ENCODE peak calls at places on chromosomes 1 and 21, in nine cellular contexts. B is heart left ventricle, M is neural progenitor cell, S is A549, L is GM12865, I is nephron progenitor cell, V is GM10248, J is tibial nerve, A is IMR-90. C is an unnamed sample.

GRCh38 chr1:167517535-167518330 is 596 bp downstream of the CD247 start:
- DNase-seq in A (no peak), B (no peak), V (no peak), M (no peak), I (no peak), L (no peak), J (no peak), S (no peak), C (no peak)

GRCh38 chr21:26918318-26919065 is 48.4 kb downstream of the ADAMTS5 start:
- DNase-seq in A (peak), L (no peak), M (no peak), I (no peak), B (no peak), V (no peak), J (no peak), S (no peak), C (no peak)

GRCh38 chr21:27173052-27173451 is 206.2 kb upstream of the ADAMTS5 start:
- DNase-seq in L (no peak), M (no peak), I (no peak), V (no peak), B (no peak), A (no peak), J (no peak), S (no peak), C (no peak)

GRCh38 chr1:248853668-248854375 is 5.1 kb downstream of the ZNF692 start:
- DNase-seq in B (no peak), J (no peak), A (no peak), V (no peak), L (no peak), S (no peak), I (no peak), M (no peak), C (no peak)

GRCh38 chr1:53637726-53638640 is 101.0 kb downstream of the GLIS1 start:
- DNase-seq in V (no peak), M (no peak), J (no peak), I (no peak), S (no peak), B (no peak), A (no peak), L (no peak), C (no peak)

GRCh38 chr1:7303554-7304347 is 467.3 kb upstream of the VAMP3 start:
- DNase-seq in M (no peak), S (no peak), L (no peak), A (no peak), J (no peak), I (no peak), B (no peak), V (no peak), C (no peak)

GRCh38 chr1:110055493-110056283 is 14.8 kb downstream of the ALX3 start:
- DNase-seq in I (no peak), M (no peak), J (no peak), S (no peak), B (no peak), L (no peak), V (no peak), A (peak), C (no peak)

GRCh38 chr1:85157436-85157835 is 43.4 kb downstream of the SYDE2 start:
- DNase-seq in J (no peak), S (no peak), V (no peak), L (no peak), A (no peak), B (no peak), I (no peak), M (no peak), C (no peak)

GRCh38 chr1:7454052-7454815 is 316.9 kb upstream of the VAMP3 start:
- DNase-seq in S (no peak), I (peak), M (peak), A (peak), L (peak), J (peak), B (no peak), V (no peak), C (no peak)

GRCh38 chr1:213727853-213728592 is 259.8 kb upstream of the PROX1 start:
- DNase-seq in J (no peak), M (no peak), L (no peak), B (no peak), V (no peak), S (no peak), I (no peak), A (no peak), C (no peak)
- TF ChIP-seq CTCF in J (no peak), M (no peak), L (no peak), B (no peak), V (no peak), S (no peak), I (no peak), A (no peak), C (no peak)

DNA sequence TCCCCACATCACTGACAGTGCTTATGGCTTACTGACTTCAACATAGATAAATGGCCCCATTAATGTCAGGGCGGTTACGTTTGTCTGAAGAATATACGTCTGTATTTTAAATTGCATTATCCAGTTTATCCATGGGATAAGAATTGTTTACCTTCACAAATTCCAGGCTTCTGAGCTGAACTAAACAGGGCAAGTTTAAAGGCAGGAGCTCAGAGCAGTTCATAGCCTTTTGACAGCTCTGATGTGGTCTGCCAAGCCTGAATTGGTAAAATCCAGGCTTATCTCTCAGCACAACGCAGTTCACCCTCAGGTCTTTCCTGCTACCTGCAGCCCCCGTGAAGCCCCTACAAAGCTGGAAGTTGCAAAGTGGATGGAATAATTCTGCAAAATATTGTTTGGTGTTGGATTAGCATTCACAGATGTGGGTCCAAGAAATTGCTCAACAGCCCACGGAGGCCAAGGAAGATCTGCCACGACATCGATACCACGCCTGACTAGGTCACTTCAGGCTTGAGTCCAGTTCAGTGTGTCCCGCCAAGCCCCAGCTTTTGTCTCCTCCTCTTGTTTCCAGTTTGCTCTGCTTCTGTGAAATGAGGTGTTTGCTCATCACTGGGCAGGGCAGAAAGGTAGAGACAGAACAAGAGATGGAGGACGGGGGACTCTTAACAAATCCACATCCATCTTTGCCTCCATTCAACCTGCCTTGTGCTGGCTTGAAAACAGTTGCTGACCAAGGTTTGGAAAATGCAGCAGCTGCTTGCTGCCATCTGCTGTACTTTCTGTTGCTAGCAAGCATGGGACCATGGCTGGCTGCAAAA is 79.8 kb upstream of the GREM2 start:
- DNase-seq in B (no peak), L (peak), A (peak), V (no peak), J (peak), I (peak), M (peak), S (peak), C (peak)
- TF ChIP-seq CTCF in B (peak), L (peak), A (peak), V (peak), J (peak), I (peak), M (peak), S (peak), C (peak)

DNA sequence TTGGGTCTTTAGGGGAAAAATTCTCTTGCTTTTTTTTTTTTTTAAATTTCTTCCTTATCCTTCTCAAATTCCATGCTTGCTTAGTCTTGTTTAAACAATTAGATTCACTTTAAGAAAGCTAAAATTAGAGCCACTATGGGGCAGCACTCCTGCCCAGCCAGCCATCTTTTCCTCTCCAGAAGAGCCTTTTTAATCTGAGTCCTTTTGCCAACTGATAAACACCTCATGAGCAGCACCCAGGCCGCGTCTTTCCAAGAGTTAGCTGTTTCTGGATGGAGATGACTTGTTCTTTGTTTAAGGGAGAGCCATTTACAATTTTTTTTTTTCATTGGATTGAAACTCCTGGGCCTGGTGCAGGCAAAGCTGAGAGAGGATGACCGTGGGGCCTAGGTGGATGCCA is 53.3 kb upstream of the TSPAN2 start:
- DNase-seq in J (no peak), S (no peak), A (peak), M (no peak), B (no peak), V (no peak), I (no peak), L (no peak), C (no peak)
- TF ChIP-seq CTCF in J (no peak), S (no peak), A (peak), M (peak), B (peak), V (no peak), I (no peak), L (no peak), C (peak)

DNA sequence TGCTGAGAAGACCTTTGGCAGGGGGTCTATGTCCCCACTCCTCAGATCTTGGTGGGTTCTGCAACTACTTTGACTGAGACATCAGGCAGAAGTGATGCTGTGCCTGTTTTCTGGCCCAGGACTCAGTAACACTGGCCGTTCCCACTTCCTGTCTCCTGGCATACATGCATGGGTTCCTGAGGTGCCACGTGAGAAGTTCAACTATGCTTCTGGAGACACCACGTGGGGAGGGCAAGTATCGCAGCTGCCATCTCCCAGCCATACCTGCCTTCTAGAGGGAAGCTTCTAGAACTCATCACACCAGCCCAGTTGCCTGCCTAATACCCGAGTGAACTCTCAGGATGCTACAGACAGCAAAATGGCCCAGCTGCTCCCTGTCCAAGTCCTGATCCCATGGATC is 65.8 kb downstream of the TRABD2B start:
- DNase-seq in I (no peak), M (no peak), V (no peak), A (no peak), B (no peak), L (peak), J (no peak), S (no peak), C (no peak)
- TF ChIP-seq CTCF in I (no peak), M (no peak), V (no peak), A (peak), B (no peak), L (peak), J (no peak), S (no peak), C (no peak)

DNA sequence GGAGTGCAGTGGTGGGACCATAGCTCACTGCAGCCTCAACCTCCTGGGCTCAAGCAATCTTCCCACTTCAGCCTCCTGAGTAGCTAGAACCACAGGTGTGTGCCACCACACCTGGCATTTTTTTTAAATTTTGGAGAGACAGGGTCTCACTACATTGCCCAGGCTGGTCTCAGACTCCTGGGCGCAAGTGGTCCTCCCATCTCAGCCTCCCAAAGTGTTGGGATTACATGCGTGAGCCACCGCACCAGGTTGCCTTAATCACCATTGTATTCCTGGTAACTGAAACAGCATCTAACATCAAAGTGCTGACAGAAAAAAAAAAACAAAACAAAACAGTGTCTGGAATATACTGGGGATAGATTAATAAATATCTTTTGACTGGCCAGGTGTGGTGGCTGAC is 18.2 kb downstream of the RPL5 start:
- DNase-seq in L (no peak), I (no peak), B (no peak), V (no peak), S (no peak), A (no peak), J (no peak), M (no peak), C (no peak)
- TF ChIP-seq CTCF in L (no peak), I (no peak), B (no peak), V (no peak), S (no peak), A (no peak), J (no peak), M (no peak), C (no peak)